ENCODE peak calls at places on chromosomes 16 and 17, in seven cellular contexts. Q is neural progenitor cell, P is MM.1S, U is hepatocyte, Z is HCT116, T is PC-3, D is SK-N-SH. R is an unnamed sample. For H3K9me3 and H3K27me3, the result is how much of the 10 kb centered on the place peaks cover.

GRCh38 chr17:69357701-69358100 is 30.8 kb upstream of the ABCA5 start:
- DNase-seq in Q (no peak), P (peak), U (peak), Z (no peak), T (peak), D (no peak), R (no peak)

GRCh38 chr17:71461504-71462197 is 659.2 kb upstream of the SOX9 start:
- DNase-seq in Q (peak), P (no peak), U (no peak), Z (no peak), T (no peak), D (no peak), R (no peak)

GRCh38 chr17:77700165-77700881 is 258.2 kb upstream of the TNRC6C start:
- DNase-seq in Q (no peak), P (no peak), U (no peak), Z (no peak), T (no peak), D (peak), R (no peak)

GRCh38 chr17:66945451-66945850 is 19.1 kb upstream of the CACNG4 start:
- DNase-seq in Q (no peak), P (no peak), U (no peak), Z (no peak), T (no peak), D (no peak), R (peak)

GRCh38 chr16:4272114-4272954 is 489 bp downstream of the TFAP4 start:
- DNase-seq in Q (peak), P (peak), U (peak), Z (no peak), T (peak), D (peak), R (peak)

GRCh38 chr17:58969156-58969555 is 137.5 kb downstream of the TRIM37 start:
- DNase-seq in Q (no peak), P (no peak), U (no peak), Z (no peak), T (no peak), D (peak), R (no peak)

GRCh38 chr16:30740364-30741251 is 7.6 kb upstream of the PHKG2 start:
- DNase-seq in Q (no peak), P (no peak), U (peak), Z (peak), T (peak), D (no peak), R (peak)

GRCh38 chr16:89575247-89576172 is at the start of gene CPNE7:
- DNase-seq in Q (peak), P (no peak), U (no peak), Z (no peak), T (no peak), D (peak), R (peak)

GRCh38 chr17:12592941-12593340 is 72.7 kb upstream of the MYOCD start:
- DNase-seq in Q (no peak), P (no peak), U (no peak), Z (no peak), T (no peak), D (no peak), R (no peak)

GRCh38 chr17:38705803-38706624 is 941 bp downstream of the MLLT6 start:
- DNase-seq in Q (peak), P (peak), U (peak), Z (no peak), T (peak), D (peak), R (peak)

GRCh38 chr16:48124266-48124665 is 31.5 kb downstream of the ABCC12 start:
- DNase-seq in Q (no peak), P (no peak), U (no peak), Z (no peak), T (no peak), D (no peak), R (no peak)

GRCh38 chr16:84329016-84329415 is 34.3 kb downstream of the WFDC1 start:
- DNase-seq in Q (no peak), P (no peak), U (no peak), Z (no peak), T (no peak), D (no peak), R (no peak)
- TF ChIP-seq EZH2phosphoT487 in Q (no peak), P (no peak), U (no peak), Z (no peak), T (no peak), D (no peak), R (no peak)

GRCh38 chr17:22506231-22506630 is 813.9 kb downstream of the KCNJ18 start:
- DNase-seq in Q (no peak), P (no peak), U (no peak), Z (no peak), T (no peak), D (no peak), R (no peak)

GRCh38 chr17:22505660-22506059 is 813.3 kb downstream of the KCNJ18 start:
- DNase-seq in Q (no peak), P (no peak), U (no peak), Z (no peak), T (no peak), D (no peak), R (no peak)

GRCh38 chr17:22507823-22508222 is 815.5 kb downstream of the KCNJ18 start:
- DNase-seq in Q (no peak), P (no peak), U (no peak), Z (no peak), T (peak), D (no peak), R (no peak)

GRCh38 chr17:22503322-22503899 is 811.1 kb downstream of the KCNJ18 start:
- DNase-seq in Q (no peak), P (no peak), U (no peak), Z (no peak), T (no peak), D (no peak), R (no peak)

GRCh38 chr17:22506861-22507260 is 814.5 kb downstream of the KCNJ18 start:
- DNase-seq in Q (no peak), P (no peak), U (no peak), Z (no peak), T (no peak), D (no peak), R (no peak)
- H3K9me3 ChIP-seq in Q (under half), P (under half), U (under half), Z (under half), T (under half), D (under half), R (under half)

DNA sequence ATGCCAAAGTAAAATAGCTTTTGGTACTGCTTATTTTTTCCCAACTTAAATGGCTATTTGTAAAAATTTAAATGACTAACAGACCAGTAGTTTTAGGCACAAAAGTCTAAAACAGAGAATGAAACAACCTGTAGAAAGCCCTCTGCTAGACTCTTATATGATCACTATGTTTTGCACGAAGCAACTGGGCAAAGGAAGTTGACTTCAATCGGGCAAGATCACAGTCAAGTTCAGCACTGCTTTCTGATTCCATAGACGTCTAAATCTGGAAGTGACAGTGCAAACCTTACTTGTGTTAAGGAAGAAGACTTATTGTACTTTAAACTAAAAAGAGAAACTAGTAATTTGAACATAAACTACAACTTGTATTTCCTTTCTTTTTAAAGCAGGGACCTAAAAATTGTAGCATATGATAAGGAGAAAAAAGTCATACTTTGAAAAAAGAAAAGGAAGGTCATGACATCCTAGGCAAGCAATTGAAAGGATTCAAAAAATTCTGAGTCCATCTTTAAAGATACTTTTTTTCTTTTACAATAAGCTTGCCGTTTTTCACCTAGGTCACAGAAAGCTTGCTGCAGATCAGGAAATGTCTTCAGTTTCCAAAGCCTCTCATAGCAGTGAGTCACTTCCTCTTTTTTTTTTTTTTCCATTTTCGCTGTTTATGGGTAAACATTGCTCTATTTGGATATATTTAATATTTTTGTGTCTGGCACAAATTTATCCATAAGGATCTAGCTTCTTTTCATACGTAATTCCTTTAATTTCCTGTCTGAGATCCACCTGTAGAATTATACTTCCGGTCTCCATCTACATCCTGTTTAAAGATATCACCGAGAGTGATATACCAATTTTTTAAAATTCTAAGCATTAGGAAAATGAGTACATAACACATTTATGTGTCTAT is 134.8 kb downstream of the SKAP1 start:
- DNase-seq in Q (no peak), P (peak), U (no peak), Z (no peak), T (peak), D (no peak), R (peak)
- H3K27me3 ChIP-seq in Q (half or more), P (under half), U (under half), Z (under half), T (under half), D (half or more), R (half or more)

DNA sequence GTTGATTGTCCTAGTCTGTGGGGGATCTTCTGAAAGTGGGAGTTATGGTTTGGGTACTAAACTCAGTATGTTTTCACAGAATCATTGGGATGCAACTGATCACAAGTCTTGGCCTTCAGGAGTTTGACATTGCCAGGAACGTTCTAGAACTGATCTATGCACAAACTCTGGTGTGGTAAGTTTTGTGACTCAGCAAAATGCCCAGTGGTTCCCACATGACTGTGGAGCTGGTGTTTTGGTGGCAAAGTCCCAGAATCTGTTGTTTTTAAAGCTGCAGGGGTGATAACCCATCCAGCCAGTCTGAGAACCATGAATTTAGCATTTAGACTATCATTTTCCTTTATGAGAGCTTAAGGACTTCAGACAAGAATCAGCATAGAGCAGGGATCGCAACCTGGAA is 40.6 kb downstream of the GDE1 start:
- DNase-seq in Q (no peak), P (no peak), U (no peak), Z (no peak), T (no peak), D (no peak), R (peak)
- TF ChIP-seq EZH2phosphoT487 in Q (no peak), P (no peak), U (no peak), Z (no peak), T (no peak), D (no peak), R (no peak)

DNA sequence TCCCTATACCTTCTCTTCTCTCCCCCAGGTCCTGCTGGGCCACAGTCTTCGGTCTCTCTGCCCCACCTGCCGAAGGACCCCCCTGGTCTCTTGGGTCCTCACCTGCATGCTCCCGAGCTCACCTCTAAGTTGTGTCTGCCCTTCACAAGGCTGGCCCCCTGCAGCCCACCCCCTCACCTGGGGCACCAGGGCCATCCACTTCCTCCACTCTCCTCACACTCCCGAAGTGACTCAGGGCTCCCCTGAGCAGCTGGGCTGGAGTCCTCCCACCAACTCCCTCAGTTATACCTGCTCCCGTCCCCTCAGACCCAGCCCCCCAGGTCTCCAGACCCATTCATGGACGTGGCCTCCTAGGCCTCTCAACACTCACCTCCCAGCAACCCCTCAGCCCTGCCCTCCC is 822.0 kb downstream of the KCNJ18 start:
- DNase-seq in Q (no peak), P (no peak), U (no peak), Z (no peak), T (no peak), D (no peak), R (no peak)
- H3K9me3 ChIP-seq in Q (under half), P (under half), U (under half), Z (under half), T (under half), D (under half), R (under half)

R was measured in GM23248.